ENCODE peak calls at places on chromosome 19, in ten cellular contexts. K is lung, D is progenitor cell of endocrine pancreas, Y is body of pancreas, J is IMR-90, S is esophagus squamous epithelium, N is nephron progenitor cell, P is heart right ventricle, Q is glutamatergic neuron, W is astrocyte of the spinal cord. Z is an unnamed sample.

GRCh38 chr19:15161028-15161984 is 39.5 kb downstream of the NOTCH3 start:
- DNase-seq in Y (no peak), K (no peak), P (no peak), J (peak), W (no peak), N (peak), Q (no peak), D (no peak), S (no peak), Z (no peak)

GRCh38 chr19:6066661-6067646 is 43.3 kb downstream of the RFX2 start:
- DNase-seq in K (peak), Y (peak), P (peak), Q (peak), W (peak), S (peak), N (peak), D (peak), J (peak), Z (peak)

GRCh38 chr19:4744451-4745170 is 21.0 kb upstream of the DPP9 start:
- DNase-seq in D (no peak), N (no peak), P (no peak), S (no peak), J (peak), Y (peak), W (peak), K (no peak), Q (no peak), Z (peak)

GRCh38 chr19:23785982-23786381 is 27.3 kb upstream of the ZNF681 start:
- DNase-seq in W (no peak), K (peak), Q (no peak), J (no peak), P (no peak), N (no peak), S (no peak), Y (no peak), D (no peak), Z (no peak)

GRCh38 chr19:16398530-16399241 is 73.1 kb downstream of the EPS15L1 start:
- DNase-seq in W (no peak), D (no peak), N (no peak), P (no peak), S (no peak), K (no peak), Y (no peak), J (peak), Q (no peak), Z (no peak)

GRCh38 chr19:14114854-14115253 is 2.7 kb downstream of the PRKACA start:
- DNase-seq in N (peak), P (peak), D (no peak), W (no peak), Q (peak), J (no peak), Y (peak), S (no peak), K (peak), Z (no peak)

GRCh38 chr19:5369962-5370367 is 29.4 kb upstream of the PTPRS start:
- DNase-seq in W (peak), S (no peak), K (peak), J (no peak), Y (peak), D (peak), P (peak), N (peak), Q (peak), Z (no peak)

GRCh38 chr19:15101479-15102082 is 5.6 kb upstream of the SYDE1 start:
- DNase-seq in J (peak), K (no peak), Q (peak), D (no peak), N (peak), P (no peak), S (no peak), W (peak), Y (no peak), Z (no peak)

GRCh38 chr19:45159971-45160324 is 834 bp downstream of the NKPD1 start:
- DNase-seq in D (no peak), J (no peak), S (no peak), P (no peak), K (no peak), W (no peak), Q (no peak), N (no peak), Y (no peak), Z (no peak)

GRCh38 chr19:1569997-1570396 is 1.9 kb upstream of the MEX3D start:
- DNase-seq in P (no peak), S (no peak), W (no peak), N (no peak), Y (no peak), Q (no peak), K (no peak), D (no peak), J (no peak), Z (no peak)
- TF ChIP-seq CTCF in P (no peak), S (no peak), W (no peak), N (no peak), Y (no peak), Q (no peak), K (no peak), D (no peak), J (no peak), Z (no peak)

GRCh38 chr19:49939721-49940481 is 10.6 kb upstream of the NUP62 start:
- DNase-seq in P (no peak), K (no peak), S (no peak), N (no peak), D (no peak), J (no peak), Y (no peak), Q (no peak), W (no peak), Z (no peak)
- TF ChIP-seq CTCF in P (no peak), K (no peak), S (no peak), N (no peak), D (no peak), J (no peak), Y (no peak), Q (no peak), W (no peak), Z (no peak)

GRCh38 chr19:19404879-19405860 is at the start of gene GATAD2A:
- DNase-seq in D (peak), J (peak), W (peak), P (peak), N (peak), Q (peak), K (peak), S (peak), Y (peak), Z (peak)
- TF ChIP-seq CTCF in D (peak), J (peak), W (no peak), P (peak), N (no peak), Q (no peak), K (peak), S (no peak), Y (peak), Z (peak)

GRCh38 chr19:29815231-29815630 is 3.4 kb downstream of the CCNE1 start:
- DNase-seq in N (no peak), K (no peak), W (no peak), Q (no peak), P (no peak), S (no peak), D (no peak), Y (no peak), J (no peak), Z (no peak)
- TF ChIP-seq CTCF in N (no peak), K (no peak), W (no peak), Q (no peak), P (no peak), S (no peak), D (no peak), Y (no peak), J (no peak), Z (no peak)

GRCh38 chr19:19746286-19747213 is 13.6 kb upstream of the ZNF14 start:
- DNase-seq in J (no peak), K (peak), Q (no peak), D (no peak), P (no peak), W (no peak), Y (no peak), S (no peak), N (no peak), Z (no peak)
- TF ChIP-seq CTCF in J (no peak), K (no peak), Q (no peak), D (peak), P (no peak), W (no peak), Y (no peak), S (no peak), N (no peak), Z (no peak)

GRCh38 chr19:11535792-11536595 is 2.7 kb upstream of the CNN1 start:
- DNase-seq in D (peak), P (peak), J (peak), W (peak), Y (peak), S (peak), K (peak), Q (peak), N (peak), Z (peak)

GRCh38 chr19:11534538-11534937 is 4.1 kb upstream of the CNN1 start:
- DNase-seq in Y (no peak), W (no peak), N (no peak), D (no peak), J (no peak), Q (no peak), K (no peak), S (no peak), P (no peak), Z (no peak)

GRCh38 chr19:11528551-11529341 is at the start of gene ECSIT:
- DNase-seq in K (peak), S (peak), J (peak), Q (peak), Y (peak), W (peak), D (peak), N (peak), P (peak), Z (peak)

GRCh38 chr19:11530432-11530831 is 1.5 kb upstream of the ECSIT start:
- DNase-seq in K (peak), D (no peak), Y (peak), J (peak), W (peak), S (no peak), Q (peak), N (peak), P (peak), Z (no peak)
- TF ChIP-seq CTCF in K (no peak), D (peak), Y (peak), J (peak), W (peak), S (no peak), Q (no peak), N (no peak), P (no peak), Z (no peak)